ENCODE peak calls at places on chromosome 2, in four cellular contexts. One of them, this sample, is unnamed.

GRCh38 chr2:26489213-26489850 is 11.4 kb upstream of the OTOF start:
- DNase-seq in lower lobe of right lung: peak
- DNase-seq in heart right ventricle: no peak
- DNase-seq in brain microvascular endothelial cell: no peak
- DNase-seq in this sample: no peak

GRCh38 chr2:14016289-14016955 is 616.1 kb upstream of the LRATD1 start:
- DNase-seq in heart right ventricle: no peak
- DNase-seq in brain microvascular endothelial cell: no peak
- DNase-seq in lower lobe of right lung: no peak
- DNase-seq in this sample: peak

GRCh38 chr2:196284033-196284844 is 112.9 kb upstream of the STK17B start:
- DNase-seq in heart right ventricle: no peak
- DNase-seq in brain microvascular endothelial cell: no peak
- DNase-seq in lower lobe of right lung: no peak
- DNase-seq in this sample: no peak

GRCh38 chr2:187210726-187211125 is 237.3 kb downstream of the CALCRL start:
- DNase-seq in brain microvascular endothelial cell: no peak
- DNase-seq in heart right ventricle: no peak
- DNase-seq in lower lobe of right lung: no peak
- DNase-seq in this sample: no peak

GRCh38 chr2:10449838-10450691 is 1.9 kb upstream of the ODC1 start:
- DNase-seq in brain microvascular endothelial cell: no peak
- DNase-seq in heart right ventricle: no peak
- DNase-seq in lower lobe of right lung: peak
- DNase-seq in this sample: no peak

GRCh38 chr2:55033921-55034320 is 16.3 kb downstream of the RTN4 start:
- DNase-seq in heart right ventricle: no peak
- DNase-seq in lower lobe of right lung: no peak
- DNase-seq in brain microvascular endothelial cell: no peak
- DNase-seq in this sample: no peak

GRCh38 chr2:213923543-213923942 is 487.3 kb upstream of the VWC2L start:
- DNase-seq in lower lobe of right lung: no peak
- DNase-seq in brain microvascular endothelial cell: no peak
- DNase-seq in heart right ventricle: no peak
- DNase-seq in this sample: no peak

GRCh38 chr2:216015722-216016464 is 2.5 kb upstream of the MREG start:
- DNase-seq in lower lobe of right lung: no peak
- DNase-seq in brain microvascular endothelial cell: no peak
- DNase-seq in heart right ventricle: no peak
- DNase-seq in this sample: no peak

GRCh38 chr2:95174031-95174430 is 8.4 kb downstream of the ZNF2 start:
- DNase-seq in lower lobe of right lung: no peak
- DNase-seq in heart right ventricle: no peak
- DNase-seq in brain microvascular endothelial cell: no peak
- DNase-seq in this sample: no peak

GRCh38 chr2:56047136-56047535 is 123.6 kb upstream of the EFEMP1 start:
- DNase-seq in lower lobe of right lung: no peak
- DNase-seq in brain microvascular endothelial cell: no peak
- DNase-seq in heart right ventricle: no peak
- DNase-seq in this sample: no peak

GRCh38 chr2:74290066-74290465 is 53.1 kb downstream of the SLC4A5 start:
- DNase-seq in heart right ventricle: no peak
- DNase-seq in lower lobe of right lung: no peak
- DNase-seq in brain microvascular endothelial cell: no peak
- DNase-seq in this sample: no peak

GRCh38 chr2:65228249-65228750 is 669 bp downstream of the ACTR2 start:
- DNase-seq in brain microvascular endothelial cell: no peak
- DNase-seq in lower lobe of right lung: no peak
- DNase-seq in heart right ventricle: no peak
- DNase-seq in this sample: peak

GRCh38 chr2:16215892-16216554 is 275.7 kb downstream of the MYCN start:
- DNase-seq in brain microvascular endothelial cell: no peak
- DNase-seq in lower lobe of right lung: no peak
- DNase-seq in heart right ventricle: peak
- DNase-seq in this sample: no peak

GRCh38 chr2:66109419-66109818 is 325.5 kb upstream of the MEIS1 start:
- DNase-seq in heart right ventricle: no peak
- DNase-seq in lower lobe of right lung: no peak
- DNase-seq in brain microvascular endothelial cell: no peak
- DNase-seq in this sample: no peak

GRCh38 chr2:226609361-226609760 is 190.3 kb downstream of the IRS1 start:
- DNase-seq in brain microvascular endothelial cell: peak
- DNase-seq in heart right ventricle: no peak
- DNase-seq in lower lobe of right lung: no peak
- DNase-seq in this sample: no peak

GRCh38 chr2:85066874-85067351 is 66.3 kb upstream of the TCF7L1 start:
- DNase-seq in lower lobe of right lung: peak
- DNase-seq in brain microvascular endothelial cell: peak
- DNase-seq in heart right ventricle: peak
- DNase-seq in this sample: peak
- H3K4me3 ChIP-seq in lower lobe of right lung: peak
- H3K4me3 ChIP-seq in brain microvascular endothelial cell: peak
- H3K4me3 ChIP-seq in heart right ventricle: peak
- H3K4me3 ChIP-seq in this sample: peak

DNA sequence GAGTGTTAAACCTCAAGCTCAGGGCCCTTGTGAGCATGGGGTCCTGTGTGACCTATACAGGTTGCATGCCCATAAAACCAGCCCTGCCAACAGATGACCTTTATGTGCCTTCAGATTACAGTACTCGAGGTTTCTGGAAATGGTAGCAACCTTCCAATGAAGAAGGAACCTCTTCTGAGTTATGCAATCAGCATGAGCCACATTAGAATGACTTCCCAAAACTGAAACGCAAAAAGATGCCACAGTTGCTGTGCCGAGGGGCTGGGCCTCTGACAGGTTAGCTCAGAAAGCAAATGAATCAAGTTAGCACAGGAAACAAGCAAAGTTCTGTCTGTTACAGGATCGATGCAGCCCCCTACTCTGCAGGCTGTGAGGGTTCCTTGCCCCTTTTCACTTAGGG is 37.7 kb downstream of the TGFA start:
- DNase-seq in heart right ventricle: no peak
- DNase-seq in lower lobe of right lung: peak
- DNase-seq in brain microvascular endothelial cell: no peak
- DNase-seq in this sample: no peak
- H3K27ac ChIP-seq in heart right ventricle: no peak
- H3K27ac ChIP-seq in lower lobe of right lung: no peak
- H3K27ac ChIP-seq in brain microvascular endothelial cell: no peak
- H3K27ac ChIP-seq in this sample: no peak

GRCh38 chr2:97005353-97005752 is 19.0 kb upstream of the FAM178B start:
- DNase-seq in lower lobe of right lung: no peak
- DNase-seq in brain microvascular endothelial cell: no peak
- DNase-seq in heart right ventricle: no peak
- DNase-seq in this sample: no peak
- TF ChIP-seq CTCF in lower lobe of right lung: no peak
- TF ChIP-seq CTCF in brain microvascular endothelial cell: peak
- TF ChIP-seq CTCF in heart right ventricle: peak
- TF ChIP-seq CTCF in this sample: no peak

GRCh38 chr2:189178007-189178406 is 1.6 kb downstream of the COL5A2 start:
- DNase-seq in lower lobe of right lung: no peak
- DNase-seq in brain microvascular endothelial cell: no peak
- DNase-seq in heart right ventricle: no peak
- DNase-seq in this sample: no peak
- H3K4me3 ChIP-seq in lower lobe of right lung: peak
- H3K4me3 ChIP-seq in brain microvascular endothelial cell: peak
- H3K4me3 ChIP-seq in heart right ventricle: peak
- H3K4me3 ChIP-seq in this sample: peak

GRCh38 chr2:114714316-114714715 is 271.9 kb downstream of the DPP10 start:
- DNase-seq in heart right ventricle: no peak
- DNase-seq in brain microvascular endothelial cell: no peak
- DNase-seq in lower lobe of right lung: no peak
- DNase-seq in this sample: no peak
- H3K27ac ChIP-seq in heart right ventricle: no peak
- H3K27ac ChIP-seq in brain microvascular endothelial cell: no peak
- H3K27ac ChIP-seq in lower lobe of right lung: no peak
- H3K27ac ChIP-seq in this sample: no peak

GRCh38 chr2:109085912-109086742 is 42.9 kb upstream of the SH3RF3 start:
- DNase-seq in heart right ventricle: no peak
- DNase-seq in lower lobe of right lung: no peak
- DNase-seq in brain microvascular endothelial cell: no peak
- DNase-seq in this sample: no peak

GRCh38 chr2:109089602-109090300 is 39.3 kb upstream of the SH3RF3 start:
- DNase-seq in heart right ventricle: no peak
- DNase-seq in lower lobe of right lung: no peak
- DNase-seq in brain microvascular endothelial cell: peak
- DNase-seq in this sample: no peak

GRCh38 chr2:109084341-109084740 is 44.7 kb upstream of the SH3RF3 start:
- DNase-seq in lower lobe of right lung: no peak
- DNase-seq in heart right ventricle: no peak
- DNase-seq in brain microvascular endothelial cell: no peak
- DNase-seq in this sample: no peak

GRCh38 chr2:109086743-109087020 is 42.3 kb upstream of the SH3RF3 start:
- DNase-seq in lower lobe of right lung: no peak
- DNase-seq in brain microvascular endothelial cell: no peak
- DNase-seq in heart right ventricle: no peak
- DNase-seq in this sample: no peak

GRCh38 chr2:109087055-109087663 is 41.8 kb upstream of the SH3RF3 start:
- DNase-seq in lower lobe of right lung: no peak
- DNase-seq in heart right ventricle: no peak
- DNase-seq in brain microvascular endothelial cell: no peak
- DNase-seq in this sample: no peak
- TF ChIP-seq CTCF in lower lobe of right lung: no peak
- TF ChIP-seq CTCF in heart right ventricle: no peak
- TF ChIP-seq CTCF in brain microvascular endothelial cell: no peak
- TF ChIP-seq CTCF in this sample: no peak

GRCh38 chr2:152399003-152399402 is 64.0 kb downstream of the FMNL2 start:
- DNase-seq in lower lobe of right lung: no peak
- DNase-seq in brain microvascular endothelial cell: no peak
- DNase-seq in heart right ventricle: no peak
- DNase-seq in this sample: no peak

GRCh38 chr2:152393377-152393776 is 58.4 kb downstream of the FMNL2 start:
- DNase-seq in lower lobe of right lung: no peak
- DNase-seq in heart right ventricle: no peak
- DNase-seq in brain microvascular endothelial cell: no peak
- DNase-seq in this sample: no peak

GRCh38 chr2:152396051-152396511 is 61.1 kb downstream of the FMNL2 start:
- DNase-seq in lower lobe of right lung: no peak
- DNase-seq in heart right ventricle: no peak
- DNase-seq in brain microvascular endothelial cell: no peak
- DNase-seq in this sample: no peak

GRCh38 chr2:152395132-152396024 is 60.4 kb downstream of the FMNL2 start:
- DNase-seq in lower lobe of right lung: no peak
- DNase-seq in heart right ventricle: no peak
- DNase-seq in brain microvascular endothelial cell: peak
- DNase-seq in this sample: no peak

DNA sequence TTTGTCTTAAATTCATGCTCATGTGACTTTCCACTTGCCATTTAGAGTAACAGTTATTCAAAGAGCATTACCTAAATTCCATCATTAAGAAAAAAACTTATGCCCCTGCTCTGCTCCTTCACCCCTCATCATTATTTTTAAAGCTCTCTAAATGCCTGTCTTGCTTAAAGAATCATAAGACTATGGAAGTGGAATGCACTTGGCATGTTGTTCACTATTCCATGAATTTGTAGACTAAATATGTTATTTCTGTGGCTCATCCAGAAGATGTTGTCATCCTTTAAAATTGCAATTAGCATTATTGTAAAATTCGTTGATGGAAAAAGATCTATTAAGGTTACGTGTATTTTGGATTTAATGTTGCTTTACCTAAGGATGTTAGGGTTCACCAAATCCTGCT is 61.8 kb downstream of the FMNL2 start:
- DNase-seq in heart right ventricle: no peak
- DNase-seq in lower lobe of right lung: no peak
- DNase-seq in brain microvascular endothelial cell: no peak
- DNase-seq in this sample: no peak
- H3K4me3 ChIP-seq in heart right ventricle: no peak
- H3K4me3 ChIP-seq in lower lobe of right lung: no peak
- H3K4me3 ChIP-seq in brain microvascular endothelial cell: no peak
- H3K4me3 ChIP-seq in this sample: no peak

GRCh38 chr2:32965523-32966171 is 18.9 kb downstream of the LTBP1 start:
- DNase-seq in heart right ventricle: no peak
- DNase-seq in lower lobe of right lung: no peak
- DNase-seq in brain microvascular endothelial cell: no peak
- DNase-seq in this sample: no peak
- H3K27ac ChIP-seq in heart right ventricle: peak
- H3K27ac ChIP-seq in lower lobe of right lung: no peak
- H3K27ac ChIP-seq in brain microvascular endothelial cell: no peak
- H3K27ac ChIP-seq in this sample: no peak

GRCh38 chr2:101519173-101519492 is 44.2 kb upstream of the RFX8 start:
- DNase-seq in lower lobe of right lung: no peak
- DNase-seq in heart right ventricle: no peak
- DNase-seq in brain microvascular endothelial cell: no peak
- DNase-seq in this sample: no peak
- TF ChIP-seq CTCF in lower lobe of right lung: no peak
- TF ChIP-seq CTCF in heart right ventricle: no peak
- TF ChIP-seq CTCF in brain microvascular endothelial cell: no peak
- TF ChIP-seq CTCF in this sample: no peak